ENCODE peak calls at places on chromosomes 7 and 10, in nine cellular contexts. L, Q, Z, E, A, V, P, R and D are unnamed samples. For H3K36me3 and H3K27me3, the result is how much of the 10 kb centered on the place peaks cover.

GRCh38 chr10:43214071-43214955 is 52.6 kb downstream of the RASGEF1A start:
- DNase-seq in L (no peak), Q (peak), Z (no peak), E (no peak), A (no peak), V (no peak), P (peak), R (no peak), D (no peak)

GRCh38 chr7:116173051-116174028 is 37.0 kb upstream of the TES start:
- DNase-seq in L (peak), Q (peak), Z (no peak), E (peak), A (no peak), V (peak), P (peak), R (peak), D (peak)

GRCh38 chr7:4612939-4613841 is 68.9 kb upstream of the FOXK1 start:
- DNase-seq in L (no peak), Q (peak), Z (no peak), E (peak), A (no peak), V (peak), P (peak), R (no peak), D (peak)

GRCh38 chr10:70664702-70665195 is 7.6 kb upstream of the ADAMTS14 start:
- DNase-seq in L (no peak), Q (peak), Z (no peak), E (peak), A (no peak), V (peak), P (peak), R (no peak), D (no peak)

GRCh38 chr10:102247724-102248123 is 2.4 kb downstream of the GBF1 start:
- DNase-seq in L (no peak), Q (no peak), Z (no peak), E (no peak), A (no peak), V (no peak), P (no peak), R (no peak), D (no peak)

GRCh38 chr10:21976280-21976679 is 27.2 kb downstream of the DNAJC1 start:
- DNase-seq in L (no peak), Q (no peak), Z (no peak), E (no peak), A (no peak), V (no peak), P (no peak), R (no peak), D (no peak)

GRCh38 chr10:23315966-23316365 is 28.6 kb downstream of the C10orf67 start:
- DNase-seq in L (no peak), Q (no peak), Z (no peak), E (no peak), A (no peak), V (no peak), P (no peak), R (no peak), D (no peak)

GRCh38 chr10:3928569-3928968 is 143.6 kb upstream of the KLF6 start:
- DNase-seq in L (no peak), Q (no peak), Z (no peak), E (no peak), A (no peak), V (no peak), P (no peak), R (no peak), D (no peak)

GRCh38 chr10:109889867-109890266 is 33.4 kb downstream of the XPNPEP1 start:
- DNase-seq in L (no peak), Q (peak), Z (no peak), E (no peak), A (no peak), V (no peak), P (peak), R (no peak), D (no peak)

GRCh38 chr7:155296788-155297516 is 726 bp upstream of the INSIG1 start:
- DNase-seq in L (peak), Q (peak), Z (peak), E (peak), A (no peak), V (no peak), P (peak), R (peak), D (no peak)

GRCh38 chr10:3898821-3899220 is 113.8 kb upstream of the KLF6 start:
- DNase-seq in L (no peak), Q (peak), Z (peak), E (no peak), A (no peak), V (no peak), P (peak), R (no peak), D (no peak)

GRCh38 chr7:38315410-38315809 is 42.0 kb upstream of the TARP start:
- DNase-seq in L (no peak), Q (no peak), Z (no peak), E (no peak), A (no peak), V (no peak), P (no peak), R (no peak), D (no peak)

GRCh38 chr10:80554050-80554449 is 16.3 kb downstream of the SH2D4B start:
- DNase-seq in L (no peak), Q (no peak), Z (no peak), E (no peak), A (no peak), V (no peak), P (no peak), R (no peak), D (no peak)

GRCh38 chr7:135322571-135323340 is 89.1 kb downstream of the STRA8 start:
- DNase-seq in L (no peak), Q (no peak), Z (no peak), E (no peak), A (no peak), V (no peak), P (no peak), R (no peak), D (no peak)

GRCh38 chr7:117673367-117673766 is 193.5 kb downstream of the CFTR start:
- DNase-seq in L (peak), Q (peak), Z (peak), E (peak), A (no peak), V (no peak), P (no peak), R (no peak), D (peak)

GRCh38 chr7:38428040-38428439 is 154.6 kb upstream of the TARP start:
- DNase-seq in L (no peak), Q (peak), Z (no peak), E (no peak), A (no peak), V (no peak), P (no peak), R (no peak), D (no peak)

GRCh38 chr10:71772832-71773220 is 494 bp downstream of the VSIR start:
- DNase-seq in L (no peak), Q (no peak), Z (no peak), E (no peak), A (no peak), V (no peak), P (peak), R (no peak), D (no peak)

GRCh38 chr7:28055161-28055544 is 125.4 kb downstream of the JAZF1 start:
- DNase-seq in L (no peak), Q (peak), Z (no peak), E (no peak), A (no peak), V (no peak), P (no peak), R (no peak), D (no peak)

GRCh38 chr7:89887489-89887888 is 266.8 kb upstream of the STEAP1 start:
- DNase-seq in L (no peak), Q (no peak), Z (no peak), E (no peak), A (no peak), V (no peak), P (peak), R (no peak), D (no peak)

GRCh38 chr10:4137299-4137698 is 352.3 kb upstream of the KLF6 start:
- DNase-seq in L (no peak), Q (no peak), Z (no peak), E (no peak), A (no peak), V (no peak), P (no peak), R (no peak), D (no peak)

GRCh38 chr10:116974442-116975005 is 30.5 kb downstream of the SHTN1 start:
- DNase-seq in L (no peak), Q (peak), Z (no peak), E (no peak), A (no peak), V (peak), P (peak), R (no peak), D (no peak)

GRCh38 chr7:106371629-106372028 is 86.8 kb upstream of the NAMPT start:
- DNase-seq in L (no peak), Q (no peak), Z (no peak), E (no peak), A (no peak), V (no peak), P (no peak), R (no peak), D (no peak)

GRCh38 chr10:23106508-23106907 is 11.1 kb downstream of the MSRB2 start:
- DNase-seq in L (no peak), Q (no peak), Z (no peak), E (peak), A (no peak), V (no peak), P (no peak), R (no peak), D (peak)

GRCh38 chr10:4678023-4678950 is 147.7 kb upstream of the AKR1E2 start:
- DNase-seq in L (no peak), Q (peak), Z (no peak), E (no peak), A (no peak), V (no peak), P (peak), R (no peak), D (no peak)

GRCh38 chr7:105934577-105935185 is 28.4 kb upstream of the CDHR3 start:
- DNase-seq in L (peak), Q (peak), Z (peak), E (peak), A (no peak), V (peak), P (peak), R (no peak), D (peak)

GRCh38 chr7:130144632-130145171 is 60.5 kb downstream of the TMEM209 start:
- DNase-seq in L (peak), Q (peak), Z (no peak), E (no peak), A (no peak), V (no peak), P (peak), R (no peak), D (no peak)

GRCh38 chr10:279655-280054 is 144.4 kb downstream of the ZMYND11 start:
- DNase-seq in L (no peak), Q (no peak), Z (no peak), E (no peak), A (no peak), V (no peak), P (no peak), R (no peak), D (peak)

DNA sequence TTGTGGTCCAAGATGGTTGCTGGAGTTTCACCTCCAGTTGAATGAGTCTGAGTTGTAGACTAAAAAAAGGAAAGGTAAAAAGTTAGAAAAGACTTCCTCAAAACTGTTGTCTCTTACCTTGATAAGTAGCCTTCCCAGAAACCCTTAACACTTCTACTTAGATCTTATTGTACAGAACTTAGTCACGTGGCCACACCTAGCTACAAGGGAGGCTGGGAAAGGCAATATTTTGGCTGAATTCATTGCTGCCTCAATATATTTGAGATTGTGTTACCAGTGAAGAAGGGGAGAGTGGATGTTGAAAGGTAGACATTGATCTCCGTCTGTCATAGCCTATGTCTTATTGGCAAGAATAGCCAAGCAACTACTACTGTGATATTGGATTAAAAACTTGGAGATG is 35.5 kb upstream of the VDAC2 start:
- DNase-seq in L (no peak), Q (no peak), Z (no peak), E (no peak), A (no peak), V (no peak), P (no peak), R (no peak), D (no peak)
- H3K4me3 ChIP-seq in L (no peak), Q (no peak), Z (no peak), E (no peak), A (no peak), V (no peak), P (no peak), R (no peak), D (no peak)

DNA sequence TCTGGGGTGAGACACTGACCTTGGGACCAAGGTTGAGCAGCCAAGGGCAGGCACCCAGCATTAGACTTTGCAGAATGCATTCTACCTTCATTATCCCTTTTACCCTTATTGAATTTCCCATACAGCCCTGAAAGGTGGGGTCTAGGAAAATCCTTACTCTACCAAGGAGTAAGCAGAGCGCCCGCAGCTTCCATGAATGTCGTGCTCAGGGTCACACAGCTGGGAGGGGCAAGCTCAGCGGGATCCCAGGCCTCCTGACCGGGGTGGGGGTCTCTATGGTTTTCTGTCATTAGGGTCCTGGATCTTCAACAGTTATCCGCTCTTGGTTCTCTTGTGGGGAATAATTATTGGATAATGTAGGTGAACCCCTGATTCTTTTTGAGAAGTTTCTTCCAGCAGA is 30.7 kb upstream of the BTBD16 start:
- DNase-seq in L (no peak), Q (no peak), Z (no peak), E (no peak), A (no peak), V (no peak), P (no peak), R (no peak), D (no peak)
- H3K36me3 ChIP-seq in L (half or more), Q (under half), Z (under half), E (under half), A (half or more), V (under half), P (under half), R (under half), D (under half)

DNA sequence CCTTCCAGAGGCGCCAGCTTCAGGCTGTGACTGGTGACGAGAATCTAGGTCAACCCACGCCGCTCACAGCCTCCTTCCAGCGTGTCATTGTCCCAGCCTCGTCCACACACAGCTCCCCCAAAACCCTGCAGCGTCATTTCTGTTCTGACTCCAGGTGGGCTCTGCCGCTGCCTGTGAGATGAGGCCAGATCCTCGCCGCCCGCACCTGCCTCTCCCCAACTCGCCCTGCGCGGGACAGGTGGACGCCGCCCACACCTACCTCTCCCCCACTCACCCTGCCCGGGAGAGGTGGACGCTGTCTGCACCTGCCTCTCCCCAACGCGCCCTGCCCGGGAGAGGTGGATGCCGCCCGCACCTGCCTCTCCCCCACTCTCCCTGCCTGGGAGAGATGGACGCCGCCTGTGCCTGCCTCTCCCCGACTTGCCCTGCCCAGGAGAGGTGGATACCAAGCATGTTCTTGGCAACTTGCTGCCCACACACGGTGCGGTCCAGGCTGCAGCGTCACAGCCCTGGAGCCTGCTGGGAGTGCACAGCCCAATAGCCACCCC is 32.0 kb upstream of the CFAP46 start:
- DNase-seq in L (no peak), Q (no peak), Z (no peak), E (no peak), A (no peak), V (peak), P (no peak), R (no peak), D (peak)
- H3K27me3 ChIP-seq in L (under half), Q (under half), Z (under half), E (under half), A (half or more), V (under half), P (under half), R (under half), D (under half)

DNA sequence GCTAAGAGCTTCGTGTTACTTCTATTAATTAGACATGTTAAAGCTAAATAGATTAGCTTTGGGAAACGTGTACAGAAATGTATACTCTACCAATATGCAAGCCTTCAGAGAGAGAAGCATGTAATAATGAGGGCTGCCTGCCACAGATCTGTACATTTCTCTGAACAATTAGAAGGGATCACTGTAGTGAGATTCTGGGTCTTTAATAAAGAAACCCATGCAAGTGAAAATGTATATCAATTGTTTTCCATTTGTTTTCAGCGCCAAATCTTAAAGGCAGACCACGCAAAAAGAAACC is 149.1 kb downstream of the ARID5B start:
- DNase-seq in L (no peak), Q (no peak), Z (no peak), E (no peak), A (no peak), V (no peak), P (no peak), R (no peak), D (no peak)
- H3K4me3 ChIP-seq in L (no peak), Q (peak), Z (peak), E (no peak), A (peak), V (peak), P (peak), R (peak), D (no peak)